ENCODE peak calls at places on chromosome 10, in ten cellular contexts. W is stimulated activated CD4-positive, alpha-beta T cell treated with anti-CD3 and anti-CD28 coated beads, Interleukin-15, amount 100 ng/mL, for 1 hour; Q is A172; V is cardiac fibroblast; F is fibroblast of lung; D is NCI-H774; T is left colon; B is sigmoid colon; X is astrocyte of the spinal cord; M is right atrium auricular region. K is an unnamed sample.

GRCh38 chr10:117074621-117075020 is 63.4 kb downstream of the VAX1 start:
- DNase-seq in W (no peak), Q (no peak), V (no peak), F (no peak), D (no peak), T (peak; percentile 20), B (no peak), X (no peak), M (no peak), K (no peak)

GRCh38 chr10:91420868-91421267 is 10.7 kb downstream of the HECTD2 start:
- DNase-seq in W (no peak), Q (peak; percentile 41), V (no peak), F (peak; percentile 42), D (no peak), T (no peak), B (no peak), X (peak; percentile 60), M (no peak), K (no peak)

GRCh38 chr10:30459283-30459682 is 25.3 kb downstream of the MAP3K8 start:
- DNase-seq in W (no peak), Q (no peak), V (no peak), F (no peak), D (no peak), T (peak; percentile 48), B (peak; percentile 76), X (peak; percentile 62), M (peak; percentile 69), K (no peak)

GRCh38 chr10:58152698-58153263 is 114.9 kb downstream of the IPMK start:
- DNase-seq in W (peak; percentile 6), Q (peak; percentile 52), V (peak; percentile 68), F (peak; percentile 63), D (peak; percentile 35), T (peak; percentile 61), B (no peak), X (peak; percentile 68), M (no peak), K (peak; percentile 61)

GRCh38 chr10:113857210-113857609 is 2.7 kb downstream of the NHLRC2 start:
- DNase-seq in W (no peak), Q (no peak), V (no peak), F (no peak), D (no peak), T (no peak), B (no peak), X (no peak), M (no peak), K (no peak)

GRCh38 chr10:17216217-17216900 is 11.7 kb upstream of the VIM start:
- DNase-seq in W (no peak), Q (peak; percentile 98), V (peak; percentile 98), F (peak; percentile 97), D (no peak), T (no peak), B (no peak), X (peak; percentile 99), M (no peak), K (peak; percentile 87)

GRCh38 chr10:72248477-72249151 is 25.1 kb upstream of the DDIT4 start:
- DNase-seq in W (peak; percentile 31), Q (peak; percentile 28), V (peak; percentile 87), F (peak; percentile 84), D (peak; percentile 6), T (peak; percentile 83), B (peak; percentile 95), X (peak; percentile 85), M (peak; percentile 93), K (peak; percentile 25)

GRCh38 chr10:92690211-92691041 is 671 bp downstream of the HHEX start:
- DNase-seq in W (peak; percentile 31), Q (no peak), V (peak; percentile 62), F (peak; percentile 64), D (no peak), T (peak; percentile 62), B (peak; percentile 80), X (peak; percentile 73), M (no peak), K (no peak)

GRCh38 chr10:103276941-103277712 is at the start of gene INA:
- DNase-seq in W (no peak), Q (no peak), V (peak; percentile 40), F (peak; percentile 30), D (peak; percentile 59), T (peak; percentile 5), B (no peak), X (peak; percentile 29), M (no peak), K (no peak)

GRCh38 chr10:128729910-128730420 is 603.7 kb upstream of the MKI67 start:
- DNase-seq in W (no peak), Q (no peak), V (no peak), F (no peak), D (no peak), T (no peak), B (no peak), X (no peak), M (no peak), K (no peak)

GRCh38 chr10:48882881-48883280 is 56.8 kb downstream of the LRRC18 start:
- DNase-seq in W (no peak), Q (no peak), V (no peak), F (no peak), D (no peak), T (no peak), B (no peak), X (no peak), M (peak; percentile 40), K (no peak)

K was measured in H4.